ENCODE peak calls at places on chromosomes 5 and 9, in five cellular contexts. O, N, T, J and S are unnamed samples.

GRCh38 chr9:97109194-97109811 is 70.4 kb upstream of the CTSV start:
- DNase-seq in O (no peak), N (peak), T (peak), J (no peak), S (peak)

GRCh38 chr5:113682497-113683136 is 169.1 kb downstream of the YTHDC2 start:
- DNase-seq in O (no peak), N (no peak), T (no peak), J (no peak), S (no peak)

GRCh38 chr9:115165233-115165632 is 47.3 kb upstream of the TNC start:
- DNase-seq in O (no peak), N (no peak), T (no peak), J (no peak), S (no peak)

GRCh38 chr5:73940026-73940425 is 314.0 kb downstream of the ARHGEF28 start:
- DNase-seq in O (no peak), N (no peak), T (peak), J (no peak), S (no peak)

GRCh38 chr9:130912932-130913598 is 16.5 kb upstream of the QRFP start:
- DNase-seq in O (no peak), N (peak), T (peak), J (no peak), S (no peak)

GRCh38 chr5:10564838-10565784 is 1.2 kb downstream of the ANKRD33B start:
- DNase-seq in O (no peak), N (no peak), T (no peak), J (no peak), S (no peak)

GRCh38 chr5:132506094-132506692 is 15.6 kb upstream of the IRF1 start:
- DNase-seq in O (peak), N (peak), T (peak), J (no peak), S (no peak)

GRCh38 chr9:36208521-36209253 is 18.0 kb downstream of the CLTA start:
- DNase-seq in O (no peak), N (no peak), T (no peak), J (no peak), S (no peak)

GRCh38 chr9:103407260-103407659 is 412.1 kb downstream of the CYLC2 start:
- DNase-seq in O (no peak), N (no peak), T (no peak), J (no peak), S (no peak)